ENCODE peak calls at places on chromosome 16, in nine cellular contexts. Q is sigmoid colon, K is HFFc6, E is kidney, H is Panc1, I is A549, J is mesothelial cell of epicardium, Z is transverse colon, N is lower leg skin. M is an unnamed sample.

GRCh38 chr16:67936124-67936875 is at the start of gene PSMB10:
- DNase-seq in N (peak; percentile 75), E (peak; percentile 90), H (no peak), I (peak; percentile 54), K (no peak), Z (no peak), Q (peak; percentile 87), J (peak; percentile 60), M (peak; percentile 49)

GRCh38 chr16:17343729-17344128 is 127.0 kb downstream of the XYLT1 start:
- DNase-seq in Z (no peak), H (no peak), Q (peak; percentile 81), N (no peak), K (no peak), E (no peak), J (no peak), I (no peak), M (no peak)

GRCh38 chr16:53689636-53690035 is 14.0 kb downstream of the RPGRIP1L start:
- DNase-seq in Q (no peak), J (no peak), E (no peak), Z (no peak), N (no peak), K (peak; percentile 14), H (no peak), I (no peak), M (no peak)

GRCh38 chr16:56956756-56957155 is 5.0 kb upstream of the CETP start:
- DNase-seq in Z (no peak), H (no peak), E (no peak), I (no peak), N (no peak), K (no peak), Q (no peak), J (no peak), M (no peak)

GRCh38 chr16:4317471-4318170 is 1.8 kb downstream of the GLIS2 start:
- DNase-seq in Q (peak; percentile 76), Z (no peak), K (no peak), H (no peak), N (no peak), J (no peak), E (peak; percentile 85), I (no peak), M (no peak)

GRCh38 chr16:69906838-69907301 is 44.3 kb upstream of the CLEC18A start:
- DNase-seq in J (no peak), N (no peak), Z (no peak), H (no peak), K (peak; percentile 72), Q (no peak), I (no peak), E (no peak), M (no peak)

GRCh38 chr16:69469807-69470561 is 45.6 kb downstream of the CYB5B start:
- DNase-seq in Q (no peak), J (no peak), Z (no peak), K (no peak), I (no peak), E (no peak), H (no peak), N (no peak), M (peak; percentile 56)

GRCh38 chr16:52569296-52569695 is 22.4 kb upstream of the TOX3 start:
- DNase-seq in E (no peak), Z (no peak), Q (no peak), K (no peak), H (no peak), J (no peak), N (no peak), I (no peak), M (no peak)

GRCh38 chr16:54160939-54161897 is 125.4 kb downstream of the IRX3 start:
- DNase-seq in K (no peak), Z (no peak), Q (no peak), N (no peak), I (no peak), J (no peak), E (no peak), H (no peak), M (no peak)

GRCh38 chr16:11613381-11614303 is 26.9 kb upstream of the LITAF start:
- DNase-seq in K (no peak), I (no peak), Z (peak; percentile 85), N (peak; percentile 72), H (no peak), Q (peak; percentile 81), J (no peak), E (peak; percentile 83), M (peak; percentile 54)
- TF ChIP-seq CTCF in K (no peak), I (no peak), Z (no peak), N (no peak), H (no peak), Q (no peak), J (no peak), E (no peak), M (no peak)

GRCh38 chr16:24044467-24044866 is 208.7 kb downstream of the PRKCB start:
- DNase-seq in E (no peak), J (no peak), K (no peak), I (no peak), Q (no peak), Z (no peak), H (no peak), N (no peak), M (no peak)

GRCh38 chr16:24046442-24046841 is 209.7 kb upstream of the CACNG3 start:
- DNase-seq in N (no peak), Q (no peak), K (no peak), H (no peak), Z (no peak), I (no peak), E (no peak), J (no peak), M (no peak)

GRCh38 chr16:24041834-24042631 is 206.2 kb downstream of the PRKCB start:
- DNase-seq in I (peak; percentile 69), Q (no peak), K (peak; percentile 60), E (no peak), N (peak; percentile 32), J (peak; percentile 87), H (peak; percentile 38), Z (peak; percentile 72), M (peak; percentile 79)

GRCh38 chr16:24049113-24049512 is 207.0 kb upstream of the CACNG3 start:
- DNase-seq in K (no peak), Q (no peak), Z (no peak), I (no peak), N (no peak), E (no peak), H (no peak), J (no peak), M (no peak)

GRCh38 chr16:24045641-24046040 is 209.9 kb downstream of the PRKCB start:
- DNase-seq in N (no peak), E (no peak), Z (no peak), Q (no peak), K (no peak), I (peak; percentile 29), J (peak; percentile 57), H (no peak), M (no peak)
- TF ChIP-seq CTCF in N (no peak), E (no peak), Z (no peak), Q (no peak), K (peak; percentile 47), I (peak; percentile 59), J (peak; percentile 43), H (peak; percentile 79), M (no peak)

GRCh38 chr16:13839577-13839976 is 80.4 kb upstream of the ERCC4 start:
- DNase-seq in N (no peak), I (no peak), Q (no peak), H (no peak), K (no peak), Z (no peak), E (no peak), J (no peak), M (no peak)
- TF ChIP-seq CTCF in N (no peak), I (no peak), Q (no peak), H (peak; percentile 57), K (peak; percentile 37), Z (no peak), E (no peak), J (peak; percentile 40), M (no peak)

GRCh38 chr16:50449800-50450199 is 81.0 kb upstream of the BRD7 start:
- DNase-seq in J (no peak), I (no peak), Z (no peak), E (no peak), Q (peak; percentile 41), N (no peak), H (no peak), K (no peak), M (no peak)

GRCh38 chr16:50448981-50449380 is 80.2 kb upstream of the BRD7 start:
- DNase-seq in K (no peak), J (no peak), Q (peak; percentile 36), Z (no peak), E (no peak), I (no peak), N (no peak), H (no peak), M (no peak)

GRCh38 chr16:50450957-50451356 is 82.2 kb upstream of the BRD7 start:
- DNase-seq in I (no peak), J (no peak), E (no peak), H (no peak), N (no peak), K (no peak), Z (no peak), Q (no peak), M (no peak)

GRCh38 chr16:50446861-50447260 is 78.1 kb upstream of the BRD7 start:
- DNase-seq in N (no peak), E (no peak), I (no peak), Q (peak; percentile 39), H (no peak), K (no peak), Z (no peak), J (no peak), M (no peak)

DNA sequence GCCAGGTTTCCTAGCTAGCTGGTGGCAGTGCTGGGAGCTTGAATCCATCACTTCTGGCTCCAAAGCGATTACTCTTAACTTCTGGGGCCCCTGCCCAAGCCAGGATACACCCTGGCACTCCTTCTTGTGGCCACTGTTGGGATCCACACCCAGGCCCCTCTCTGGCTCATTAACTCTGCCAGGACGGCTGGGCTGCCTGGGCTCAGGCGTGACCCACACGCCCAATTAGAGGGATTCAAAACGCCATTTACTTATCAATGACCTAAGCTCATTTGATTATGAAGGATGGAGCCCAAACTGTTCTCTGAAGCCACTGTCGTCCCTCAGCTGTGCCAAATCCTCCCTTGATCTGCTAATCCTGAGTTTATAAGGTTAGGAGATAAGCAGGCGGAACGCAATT is 79.7 kb upstream of the BRD7 start:
- DNase-seq in Z (no peak), J (no peak), E (no peak), N (no peak), K (no peak), H (no peak), Q (peak; percentile 15), I (no peak), M (no peak)
- TF ChIP-seq CTCF in Z (no peak), J (no peak), E (no peak), N (no peak), K (no peak), H (no peak), Q (no peak), I (no peak), M (no peak)

DNA sequence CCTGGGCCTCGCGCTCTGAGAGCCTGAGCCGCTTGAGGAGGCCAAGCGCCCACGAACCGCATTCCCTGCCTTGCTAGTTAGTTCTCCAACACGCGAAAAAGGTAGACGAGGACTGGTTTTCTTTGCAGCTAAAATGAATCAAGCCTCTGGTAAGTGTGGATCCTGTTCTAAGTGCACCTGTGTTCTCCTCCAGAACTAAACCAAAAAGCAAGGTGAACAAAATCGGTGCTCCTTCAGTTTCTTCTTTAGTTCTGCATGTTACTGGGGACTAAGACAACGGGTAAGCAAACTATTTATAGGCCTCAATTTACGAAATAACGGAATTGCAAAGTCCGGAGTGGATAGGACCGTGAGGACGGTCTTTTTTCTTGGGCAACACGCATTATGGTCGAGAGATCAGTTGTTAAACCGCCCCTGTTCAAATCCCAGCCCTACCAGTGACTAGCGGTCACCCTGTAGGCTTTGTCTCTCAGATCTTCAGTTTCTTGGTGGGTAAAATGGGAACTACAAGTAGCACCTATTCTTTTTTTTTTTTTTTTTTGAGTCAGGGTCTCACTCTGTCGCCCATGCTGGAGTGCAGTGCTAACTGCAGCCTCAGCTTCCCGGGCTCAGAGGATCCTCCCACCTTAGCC is 993 bp upstream of the ANKRD11 start:
- DNase-seq in K (no peak), J (no peak), N (no peak), I (peak; percentile 64), Z (no peak), H (no peak), Q (no peak), E (no peak), M (no peak)
- TF ChIP-seq CTCF in K (peak; percentile 67), J (peak; percentile 40), N (no peak), I (no peak), Z (peak; percentile 31), H (no peak), Q (no peak), E (no peak), M (no peak)